ENCODE peak calls at places on chromosomes 1 and 21, in four cellular contexts. One of them, this sample, is unnamed.
A peak's percentile ranks its signal among the peaks of the same experiment; 100 is the strongest.

GRCh38 chr1:172449585-172450523 is 6.0 kb upstream of the PIGC start:
- DNase-seq in effector memory CD4-positive, alpha-beta T cell: peak; percentile 7
- DNase-seq in cardiac muscle cell: peak; percentile 77
- DNase-seq in lower lobe of right lung: peak; percentile 73
- DNase-seq in this sample: no peak

GRCh38 chr1:110393691-110394564 is 3.1 kb upstream of the SLC16A4 start:
- DNase-seq in effector memory CD4-positive, alpha-beta T cell: no peak
- DNase-seq in cardiac muscle cell: peak; percentile 72
- DNase-seq in lower lobe of right lung: no peak
- DNase-seq in this sample: no peak

GRCh38 chr1:207805841-207806421 is 54.1 kb downstream of the CD46 start:
- DNase-seq in effector memory CD4-positive, alpha-beta T cell: no peak
- DNase-seq in cardiac muscle cell: peak; percentile 96
- DNase-seq in lower lobe of right lung: peak; percentile 73
- DNase-seq in this sample: peak; percentile 67

GRCh38 chr1:47870480-47870879 is 126.7 kb downstream of the TRABD2B start:
- DNase-seq in effector memory CD4-positive, alpha-beta T cell: no peak
- DNase-seq in cardiac muscle cell: no peak
- DNase-seq in lower lobe of right lung: no peak
- DNase-seq in this sample: no peak

GRCh38 chr1:20702416-20702815 is 15.4 kb downstream of the KIF17 start:
- DNase-seq in effector memory CD4-positive, alpha-beta T cell: no peak
- DNase-seq in cardiac muscle cell: peak; percentile 32
- DNase-seq in lower lobe of right lung: no peak
- DNase-seq in this sample: no peak

GRCh38 chr1:10210841-10211804 is 753 bp downstream of the KIF1B start:
- DNase-seq in effector memory CD4-positive, alpha-beta T cell: no peak
- DNase-seq in cardiac muscle cell: peak; percentile 96
- DNase-seq in lower lobe of right lung: peak; percentile 89
- DNase-seq in this sample: peak; percentile 83

GRCh38 chr1:8025671-8026144 is 401 bp downstream of the ERRFI1 start:
- DNase-seq in effector memory CD4-positive, alpha-beta T cell: no peak
- DNase-seq in cardiac muscle cell: no peak
- DNase-seq in lower lobe of right lung: no peak
- DNase-seq in this sample: no peak

GRCh38 chr21:28228624-28228995 is 764.1 kb downstream of the LTN1 start:
- DNase-seq in effector memory CD4-positive, alpha-beta T cell: no peak
- DNase-seq in cardiac muscle cell: no peak
- DNase-seq in lower lobe of right lung: no peak
- DNase-seq in this sample: no peak

GRCh38 chr1:43419627-43420425 is 30.1 kb downstream of the SZT2 start:
- DNase-seq in effector memory CD4-positive, alpha-beta T cell: no peak
- DNase-seq in cardiac muscle cell: no peak
- DNase-seq in lower lobe of right lung: no peak
- DNase-seq in this sample: no peak

GRCh38 chr1:167820684-167821355 is 93.1 kb downstream of the ADCY10 start:
- DNase-seq in effector memory CD4-positive, alpha-beta T cell: no peak
- DNase-seq in cardiac muscle cell: no peak
- DNase-seq in lower lobe of right lung: no peak
- DNase-seq in this sample: no peak

GRCh38 chr1:167824163-167824794 is 89.7 kb downstream of the ADCY10 start:
- DNase-seq in effector memory CD4-positive, alpha-beta T cell: no peak
- DNase-seq in cardiac muscle cell: peak; percentile 29
- DNase-seq in lower lobe of right lung: no peak
- DNase-seq in this sample: no peak

GRCh38 chr1:167821356-167821685 is 92.6 kb downstream of the ADCY10 start:
- DNase-seq in effector memory CD4-positive, alpha-beta T cell: no peak
- DNase-seq in cardiac muscle cell: no peak
- DNase-seq in lower lobe of right lung: no peak
- DNase-seq in this sample: no peak

GRCh38 chr1:167821969-167822685 is 91.8 kb downstream of the ADCY10 start:
- DNase-seq in effector memory CD4-positive, alpha-beta T cell: no peak
- DNase-seq in cardiac muscle cell: no peak
- DNase-seq in lower lobe of right lung: no peak
- DNase-seq in this sample: no peak

GRCh38 chr1:167819849-167820683 is 93.9 kb downstream of the ADCY10 start:
- DNase-seq in effector memory CD4-positive, alpha-beta T cell: no peak
- DNase-seq in cardiac muscle cell: peak; percentile 94
- DNase-seq in lower lobe of right lung: peak; percentile 76
- DNase-seq in this sample: peak; percentile 27
- H3K27ac ChIP-seq in effector memory CD4-positive, alpha-beta T cell: no peak overlapping the region
- H3K27ac ChIP-seq in cardiac muscle cell: no peak overlapping the region
- H3K27ac ChIP-seq in lower lobe of right lung: peak overlapping the region; percentile 56
- H3K27ac ChIP-seq in this sample: no peak overlapping the region

DNA sequence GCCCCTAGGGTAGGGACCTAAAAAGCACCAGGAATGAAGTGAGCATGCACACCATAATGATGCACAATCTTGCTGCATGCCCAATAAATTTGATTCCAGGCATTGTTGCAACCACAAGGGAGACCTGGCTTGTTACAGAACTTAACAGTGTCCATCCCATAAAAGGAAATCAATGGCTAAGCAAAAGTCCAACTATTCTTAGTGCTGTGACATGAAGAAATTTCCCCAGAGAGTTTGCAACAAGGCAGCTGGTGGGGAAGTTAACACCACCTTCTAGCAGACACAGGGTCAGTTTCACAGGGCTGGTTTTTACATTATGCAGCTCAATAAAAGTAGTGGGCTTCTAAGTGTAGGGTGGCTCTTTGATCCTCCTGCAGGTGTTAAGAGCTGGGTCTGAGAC is 221.1 kb downstream of the KCNJ6 start:
- DNase-seq in effector memory CD4-positive, alpha-beta T cell: no peak
- DNase-seq in cardiac muscle cell: no peak
- DNase-seq in lower lobe of right lung: no peak
- DNase-seq in this sample: no peak
- H3K27ac ChIP-seq in effector memory CD4-positive, alpha-beta T cell: no peak overlapping the region
- H3K27ac ChIP-seq in cardiac muscle cell: no peak overlapping the region
- H3K27ac ChIP-seq in lower lobe of right lung: no peak overlapping the region
- H3K27ac ChIP-seq in this sample: no peak overlapping the region

GRCh38 chr1:165697491-165697880 is 876 bp downstream of the ALDH9A1 start:
- DNase-seq in effector memory CD4-positive, alpha-beta T cell: no peak
- DNase-seq in cardiac muscle cell: no peak
- DNase-seq in lower lobe of right lung: no peak
- DNase-seq in this sample: no peak
- H3K27ac ChIP-seq in effector memory CD4-positive, alpha-beta T cell: peak overlapping the region; percentile 91
- H3K27ac ChIP-seq in cardiac muscle cell: no peak overlapping the region
- H3K27ac ChIP-seq in lower lobe of right lung: peak overlapping the region; percentile 97
- H3K27ac ChIP-seq in this sample: no peak overlapping the region

GRCh38 chr1:71190843-71191242 is 110.0 kb upstream of the ZRANB2 start:
- DNase-seq in effector memory CD4-positive, alpha-beta T cell: no peak
- DNase-seq in cardiac muscle cell: no peak
- DNase-seq in lower lobe of right lung: no peak
- DNase-seq in this sample: no peak

GRCh38 chr1:71193153-71193552 is 112.3 kb upstream of the ZRANB2 start:
- DNase-seq in effector memory CD4-positive, alpha-beta T cell: no peak
- DNase-seq in cardiac muscle cell: peak; percentile 29
- DNase-seq in lower lobe of right lung: no peak
- DNase-seq in this sample: no peak

GRCh38 chr1:71196685-71197084 is 115.8 kb upstream of the ZRANB2 start:
- DNase-seq in effector memory CD4-positive, alpha-beta T cell: no peak
- DNase-seq in cardiac muscle cell: peak; percentile 54
- DNase-seq in lower lobe of right lung: no peak
- DNase-seq in this sample: no peak

GRCh38 chr1:71191520-71191919 is 110.7 kb upstream of the ZRANB2 start:
- DNase-seq in effector memory CD4-positive, alpha-beta T cell: no peak
- DNase-seq in cardiac muscle cell: no peak
- DNase-seq in lower lobe of right lung: no peak
- DNase-seq in this sample: no peak
- H3K27ac ChIP-seq in effector memory CD4-positive, alpha-beta T cell: no peak overlapping the region
- H3K27ac ChIP-seq in cardiac muscle cell: no peak overlapping the region
- H3K27ac ChIP-seq in lower lobe of right lung: no peak overlapping the region
- H3K27ac ChIP-seq in this sample: no peak overlapping the region

DNA sequence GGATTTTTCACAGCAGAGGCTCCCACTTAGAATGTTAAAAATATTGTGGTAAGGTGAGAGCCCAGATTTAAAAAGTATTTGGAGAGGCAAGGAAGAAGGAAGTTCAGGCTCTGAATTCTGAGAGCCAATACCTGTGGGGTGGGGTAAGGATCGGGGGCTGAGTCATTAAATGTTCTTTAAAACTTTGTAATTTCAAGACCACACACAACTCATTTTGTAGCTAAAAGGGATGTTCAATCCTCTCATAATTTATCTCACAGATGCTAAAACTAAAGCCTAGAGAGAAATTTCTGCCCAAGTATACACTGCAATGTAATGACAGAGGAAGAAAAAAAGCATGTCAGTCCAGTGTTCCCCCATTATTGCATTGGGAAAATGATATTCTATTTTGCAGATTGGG is 6.1 kb downstream of the CD247 start:
- DNase-seq in effector memory CD4-positive, alpha-beta T cell: no peak
- DNase-seq in cardiac muscle cell: no peak
- DNase-seq in lower lobe of right lung: no peak
- DNase-seq in this sample: no peak
- H3K27ac ChIP-seq in effector memory CD4-positive, alpha-beta T cell: peak overlapping the region; percentile 96
- H3K27ac ChIP-seq in cardiac muscle cell: no peak overlapping the region
- H3K27ac ChIP-seq in lower lobe of right lung: no peak overlapping the region
- H3K27ac ChIP-seq in this sample: no peak overlapping the region

This sample was measured in caudate nucleus.